ENCODE peak calls at places on chromosomes 13 and 19, in five cellular contexts. One of them, this sample, is unnamed.

GRCh38 chr13:103130681-103131210 is 64.5 kb upstream of the SLC10A2 start:
- DNase-seq in amniotic stem cell: no peak
- DNase-seq in psoas muscle: no peak
- DNase-seq in HFF-Myc: no peak
- DNase-seq in ovary: no peak
- DNase-seq in this sample: no peak

GRCh38 chr13:101146101-101146898 is 270.0 kb downstream of the NALCN start:
- DNase-seq in amniotic stem cell: no peak
- DNase-seq in psoas muscle: no peak
- DNase-seq in ovary: no peak
- DNase-seq in HFF-Myc: no peak
- DNase-seq in this sample: no peak

GRCh38 chr13:45339867-45340266 is 1.1 kb downstream of the TPT1 start:
- DNase-seq in psoas muscle: no peak
- DNase-seq in HFF-Myc: no peak
- DNase-seq in amniotic stem cell: no peak
- DNase-seq in ovary: no peak
- DNase-seq in this sample: no peak

GRCh38 chr19:5068251-5069090 is 99.6 kb downstream of the KDM4B start:
- DNase-seq in amniotic stem cell: no peak
- DNase-seq in ovary: no peak
- DNase-seq in HFF-Myc: no peak
- DNase-seq in psoas muscle: no peak
- DNase-seq in this sample: no peak

GRCh38 chr13:40344270-40345148 is 321.9 kb downstream of the FOXO1 start:
- DNase-seq in ovary: no peak
- DNase-seq in HFF-Myc: no peak
- DNase-seq in amniotic stem cell: no peak
- DNase-seq in psoas muscle: peak
- DNase-seq in this sample: no peak

GRCh38 chr19:5961969-5962945 is 15.7 kb downstream of the RANBP3 start:
- DNase-seq in psoas muscle: no peak
- DNase-seq in amniotic stem cell: no peak
- DNase-seq in ovary: no peak
- DNase-seq in HFF-Myc: no peak
- DNase-seq in this sample: no peak

GRCh38 chr13:97018029-97018819 is 23.9 kb upstream of the OXGR1 start:
- DNase-seq in HFF-Myc: peak
- DNase-seq in amniotic stem cell: no peak
- DNase-seq in ovary: no peak
- DNase-seq in psoas muscle: no peak
- DNase-seq in this sample: no peak

GRCh38 chr13:88764103-88764502 is 1092.9 kb downstream of the SLITRK5 start:
- DNase-seq in psoas muscle: no peak
- DNase-seq in HFF-Myc: no peak
- DNase-seq in amniotic stem cell: no peak
- DNase-seq in ovary: no peak
- DNase-seq in this sample: no peak

GRCh38 chr19:4567584-4568071 is 8.1 kb upstream of the SEMA6B start:
- DNase-seq in amniotic stem cell: no peak
- DNase-seq in psoas muscle: peak
- DNase-seq in HFF-Myc: no peak
- DNase-seq in ovary: peak
- DNase-seq in this sample: peak

This sample was measured in osteocyte.